ENCODE peak calls at places on chromosomes 2 and 18, in nine cellular contexts. One of them, this sample, is unnamed.

GRCh38 chr2:128591841-128592822 is 273.5 kb upstream of the HS6ST1 start:
- DNase-seq in left ventricle myocardium inferior: no peak
- DNase-seq in AG09309: no peak
- DNase-seq in left lung: no peak
- DNase-seq in AG09319: no peak
- DNase-seq in uterus: no peak
- DNase-seq in CD4-positive, alpha-beta T cell: no peak
- DNase-seq in IMR-90: no peak
- DNase-seq in omental fat pad: no peak
- DNase-seq in this sample: no peak

GRCh38 chr18:59612461-59612860 is 84.8 kb downstream of the CCBE1 start:
- DNase-seq in uterus: peak
- DNase-seq in left lung: no peak
- DNase-seq in AG09309: peak
- DNase-seq in AG09319: peak
- DNase-seq in omental fat pad: no peak
- DNase-seq in CD4-positive, alpha-beta T cell: no peak
- DNase-seq in left ventricle myocardium inferior: no peak
- DNase-seq in IMR-90: peak
- DNase-seq in this sample: no peak

GRCh38 chr2:127052771-127053691 is 53.9 kb downstream of the BIN1 start:
- DNase-seq in left ventricle myocardium inferior: peak
- DNase-seq in CD4-positive, alpha-beta T cell: no peak
- DNase-seq in omental fat pad: no peak
- DNase-seq in AG09319: no peak
- DNase-seq in IMR-90: no peak
- DNase-seq in left lung: peak
- DNase-seq in uterus: peak
- DNase-seq in AG09309: no peak
- DNase-seq in this sample: peak

GRCh38 chr2:231161252-231162035 is 36.6 kb upstream of the HTR2B start:
- DNase-seq in left ventricle myocardium inferior: no peak
- DNase-seq in AG09319: no peak
- DNase-seq in AG09309: no peak
- DNase-seq in left lung: no peak
- DNase-seq in omental fat pad: no peak
- DNase-seq in uterus: no peak
- DNase-seq in CD4-positive, alpha-beta T cell: no peak
- DNase-seq in IMR-90: no peak
- DNase-seq in this sample: no peak

GRCh38 chr2:11639503-11639902 is 30.5 kb downstream of the NTSR2 start:
- DNase-seq in left ventricle myocardium inferior: no peak
- DNase-seq in AG09309: no peak
- DNase-seq in uterus: no peak
- DNase-seq in omental fat pad: no peak
- DNase-seq in left lung: no peak
- DNase-seq in CD4-positive, alpha-beta T cell: no peak
- DNase-seq in AG09319: no peak
- DNase-seq in IMR-90: no peak
- DNase-seq in this sample: no peak

GRCh38 chr18:55241016-55241415 is 281.8 kb upstream of the CCDC68 start:
- DNase-seq in uterus: no peak
- DNase-seq in AG09319: no peak
- DNase-seq in left lung: no peak
- DNase-seq in left ventricle myocardium inferior: no peak
- DNase-seq in IMR-90: no peak
- DNase-seq in AG09309: no peak
- DNase-seq in CD4-positive, alpha-beta T cell: no peak
- DNase-seq in omental fat pad: no peak
- DNase-seq in this sample: no peak

GRCh38 chr2:86238354-86238753 is 39.1 kb downstream of the MRPL35 start:
- DNase-seq in left ventricle myocardium inferior: no peak
- DNase-seq in AG09309: no peak
- DNase-seq in AG09319: no peak
- DNase-seq in IMR-90: no peak
- DNase-seq in uterus: no peak
- DNase-seq in omental fat pad: no peak
- DNase-seq in CD4-positive, alpha-beta T cell: no peak
- DNase-seq in left lung: no peak
- DNase-seq in this sample: no peak

GRCh38 chr2:105977807-105978206 is 216.3 kb downstream of the UXS1 start:
- DNase-seq in omental fat pad: no peak
- DNase-seq in AG09309: no peak
- DNase-seq in CD4-positive, alpha-beta T cell: no peak
- DNase-seq in uterus: no peak
- DNase-seq in IMR-90: no peak
- DNase-seq in left lung: no peak
- DNase-seq in AG09319: no peak
- DNase-seq in left ventricle myocardium inferior: no peak
- DNase-seq in this sample: no peak

GRCh38 chr2:42513252-42513918 is 19.6 kb upstream of the KCNG3 start:
- DNase-seq in left lung: no peak
- DNase-seq in omental fat pad: no peak
- DNase-seq in AG09319: peak
- DNase-seq in left ventricle myocardium inferior: no peak
- DNase-seq in uterus: peak
- DNase-seq in IMR-90: peak
- DNase-seq in AG09309: peak
- DNase-seq in CD4-positive, alpha-beta T cell: no peak
- DNase-seq in this sample: no peak

DNA sequence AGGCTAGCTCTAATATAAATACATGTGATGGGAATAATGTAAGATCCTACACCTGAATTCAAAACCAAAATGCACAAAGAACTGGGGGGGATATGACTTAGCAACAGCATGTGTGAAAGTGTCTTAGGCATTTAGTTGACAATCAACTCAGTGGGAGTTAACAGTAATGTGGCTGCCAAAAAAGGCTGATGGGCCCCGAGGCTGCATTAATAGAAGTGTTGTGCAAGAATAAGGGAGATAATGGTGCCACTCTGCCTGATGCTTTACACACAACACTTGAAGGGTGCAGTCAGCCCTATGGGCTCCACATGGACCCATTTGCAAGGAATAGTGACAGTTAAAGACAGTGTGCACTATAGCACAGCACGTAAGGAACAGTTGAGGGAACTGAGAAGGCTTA is 649.4 kb upstream of the ZEB2 start:
- DNase-seq in AG09319: no peak
- DNase-seq in CD4-positive, alpha-beta T cell: no peak
- DNase-seq in IMR-90: no peak
- DNase-seq in uterus: no peak
- DNase-seq in left ventricle myocardium inferior: no peak
- DNase-seq in left lung: no peak
- DNase-seq in omental fat pad: no peak
- DNase-seq in AG09309: no peak
- DNase-seq in this sample: no peak
- TF ChIP-seq CTCF in AG09319: no peak
- TF ChIP-seq CTCF in CD4-positive, alpha-beta T cell: no peak
- TF ChIP-seq CTCF in IMR-90: no peak
- TF ChIP-seq CTCF in uterus: no peak
- TF ChIP-seq CTCF in left ventricle myocardium inferior: no peak
- TF ChIP-seq CTCF in left lung: no peak
- TF ChIP-seq CTCF in omental fat pad: no peak
- TF ChIP-seq CTCF in AG09309: no peak
- TF ChIP-seq CTCF in this sample: no peak

GRCh38 chr2:25567406-25567805 is 106.0 kb downstream of the DTNB start:
- DNase-seq in IMR-90: peak
- DNase-seq in AG09309: peak
- DNase-seq in CD4-positive, alpha-beta T cell: no peak
- DNase-seq in uterus: no peak
- DNase-seq in left lung: no peak
- DNase-seq in omental fat pad: no peak
- DNase-seq in left ventricle myocardium inferior: no peak
- DNase-seq in AG09319: no peak
- DNase-seq in this sample: no peak

GRCh38 chr2:25570161-25570840 is 103.1 kb downstream of the DTNB start:
- DNase-seq in uterus: no peak
- DNase-seq in omental fat pad: no peak
- DNase-seq in left ventricle myocardium inferior: no peak
- DNase-seq in CD4-positive, alpha-beta T cell: no peak
- DNase-seq in AG09309: no peak
- DNase-seq in AG09319: no peak
- DNase-seq in IMR-90: peak
- DNase-seq in left lung: no peak
- DNase-seq in this sample: no peak

GRCh38 chr2:25566694-25567093 is 106.7 kb downstream of the DTNB start:
- DNase-seq in omental fat pad: no peak
- DNase-seq in left ventricle myocardium inferior: no peak
- DNase-seq in IMR-90: peak
- DNase-seq in uterus: no peak
- DNase-seq in left lung: no peak
- DNase-seq in AG09319: no peak
- DNase-seq in AG09309: no peak
- DNase-seq in CD4-positive, alpha-beta T cell: no peak
- DNase-seq in this sample: peak

GRCh38 chr2:25561136-25561850 is 112.1 kb downstream of the DTNB start:
- DNase-seq in left ventricle myocardium inferior: no peak
- DNase-seq in omental fat pad: no peak
- DNase-seq in left lung: no peak
- DNase-seq in AG09319: no peak
- DNase-seq in IMR-90: no peak
- DNase-seq in AG09309: no peak
- DNase-seq in uterus: no peak
- DNase-seq in CD4-positive, alpha-beta T cell: no peak
- DNase-seq in this sample: no peak

DNA sequence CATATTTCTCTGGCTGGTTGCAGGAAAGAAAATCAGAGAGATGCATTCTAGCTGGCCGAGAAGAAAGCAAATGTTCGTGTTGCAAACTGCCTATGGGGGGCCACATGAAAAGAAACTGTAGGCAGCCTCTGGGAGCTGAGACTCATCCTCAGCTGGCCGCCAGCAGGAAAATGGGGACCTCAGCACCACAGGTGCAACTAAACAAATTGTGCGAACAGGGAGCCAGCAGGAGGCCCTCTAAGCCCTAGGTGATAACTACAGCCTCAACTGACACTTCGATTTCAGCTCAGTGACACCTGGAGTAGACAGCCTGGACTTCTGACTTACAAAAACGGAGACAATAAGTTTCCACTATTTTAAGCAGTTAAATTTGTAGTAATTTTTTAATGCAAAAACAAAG is 107.3 kb downstream of the DTNB start:
- DNase-seq in left lung: no peak
- DNase-seq in AG09319: no peak
- DNase-seq in CD4-positive, alpha-beta T cell: no peak
- DNase-seq in AG09309: no peak
- DNase-seq in left ventricle myocardium inferior: no peak
- DNase-seq in uterus: no peak
- DNase-seq in omental fat pad: no peak
- DNase-seq in IMR-90: no peak
- DNase-seq in this sample: no peak
- TF ChIP-seq CTCF in left lung: no peak
- TF ChIP-seq CTCF in AG09319: no peak
- TF ChIP-seq CTCF in CD4-positive, alpha-beta T cell: no peak
- TF ChIP-seq CTCF in AG09309: no peak
- TF ChIP-seq CTCF in left ventricle myocardium inferior: no peak
- TF ChIP-seq CTCF in uterus: no peak
- TF ChIP-seq CTCF in omental fat pad: no peak
- TF ChIP-seq CTCF in IMR-90: no peak
- TF ChIP-seq CTCF in this sample: no peak

DNA sequence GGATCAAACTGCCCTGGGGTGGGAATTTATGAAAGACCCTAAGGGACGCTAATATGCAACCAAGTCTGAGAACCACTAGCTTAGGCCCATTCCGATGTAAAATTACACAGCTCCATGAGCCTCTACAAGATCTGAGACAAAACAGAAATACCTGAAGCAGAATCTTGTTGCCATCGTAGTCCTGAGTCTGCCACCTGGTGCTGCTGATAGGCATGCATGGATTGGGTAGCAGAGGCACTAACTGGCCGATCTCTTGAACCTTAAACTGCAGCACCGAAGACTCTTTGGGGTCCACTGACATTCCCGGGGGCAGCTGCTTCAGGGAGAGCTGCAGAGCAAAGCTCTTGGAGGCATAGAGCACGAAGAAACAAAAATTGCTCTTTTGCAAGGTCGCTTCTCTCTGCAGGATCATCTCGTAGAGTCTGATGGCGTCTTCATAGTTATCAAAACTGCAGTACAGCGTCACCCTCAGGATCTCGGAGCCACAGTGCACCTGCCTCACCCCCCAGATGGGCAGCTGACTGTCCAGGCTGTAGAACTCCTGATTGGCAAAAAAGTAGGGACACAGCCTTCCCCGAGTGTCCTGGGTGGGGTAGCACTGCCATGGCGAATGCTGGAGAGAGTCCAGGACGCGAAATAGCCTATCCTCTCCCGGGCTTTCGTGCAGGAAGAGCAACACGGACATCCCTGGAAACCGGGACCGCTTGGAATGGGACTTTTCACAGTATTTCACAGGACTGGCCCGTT is 848 bp downstream of the FAM124B start:
- DNase-seq in AG09319: no peak
- DNase-seq in AG09309: no peak
- DNase-seq in uterus: no peak
- DNase-seq in omental fat pad: no peak
- DNase-seq in left lung: no peak
- DNase-seq in IMR-90: no peak
- DNase-seq in CD4-positive, alpha-beta T cell: no peak
- DNase-seq in left ventricle myocardium inferior: no peak
- DNase-seq in this sample: no peak
- TF ChIP-seq CTCF in AG09319: no peak
- TF ChIP-seq CTCF in AG09309: no peak
- TF ChIP-seq CTCF in uterus: no peak
- TF ChIP-seq CTCF in omental fat pad: no peak
- TF ChIP-seq CTCF in left lung: no peak
- TF ChIP-seq CTCF in IMR-90: no peak
- TF ChIP-seq CTCF in CD4-positive, alpha-beta T cell: no peak
- TF ChIP-seq CTCF in left ventricle myocardium inferior: peak
- TF ChIP-seq CTCF in this sample: peak

GRCh38 chr2:143081616-143082015 is 47.6 kb upstream of the ARHGAP15 start:
- DNase-seq in omental fat pad: no peak
- DNase-seq in uterus: no peak
- DNase-seq in AG09309: no peak
- DNase-seq in left ventricle myocardium inferior: no peak
- DNase-seq in CD4-positive, alpha-beta T cell: no peak
- DNase-seq in IMR-90: no peak
- DNase-seq in AG09319: no peak
- DNase-seq in left lung: no peak
- DNase-seq in this sample: no peak

GRCh38 chr2:143078106-143078505 is 51.1 kb upstream of the ARHGAP15 start:
- DNase-seq in left ventricle myocardium inferior: no peak
- DNase-seq in CD4-positive, alpha-beta T cell: no peak
- DNase-seq in AG09309: no peak
- DNase-seq in omental fat pad: no peak
- DNase-seq in uterus: no peak
- DNase-seq in IMR-90: no peak
- DNase-seq in left lung: no peak
- DNase-seq in AG09319: no peak
- DNase-seq in this sample: no peak

GRCh38 chr2:143087033-143087432 is 42.2 kb upstream of the ARHGAP15 start:
- DNase-seq in CD4-positive, alpha-beta T cell: no peak
- DNase-seq in omental fat pad: no peak
- DNase-seq in left lung: no peak
- DNase-seq in IMR-90: peak
- DNase-seq in AG09319: no peak
- DNase-seq in AG09309: no peak
- DNase-seq in left ventricle myocardium inferior: no peak
- DNase-seq in uterus: no peak
- DNase-seq in this sample: no peak

GRCh38 chr2:143085125-143085784 is 44.0 kb upstream of the ARHGAP15 start:
- DNase-seq in left lung: no peak
- DNase-seq in omental fat pad: no peak
- DNase-seq in left ventricle myocardium inferior: no peak
- DNase-seq in uterus: no peak
- DNase-seq in CD4-positive, alpha-beta T cell: no peak
- DNase-seq in IMR-90: no peak
- DNase-seq in AG09319: no peak
- DNase-seq in AG09309: no peak
- DNase-seq in this sample: no peak

GRCh38 chr2:143083636-143084035 is 45.6 kb upstream of the ARHGAP15 start:
- DNase-seq in omental fat pad: no peak
- DNase-seq in AG09309: peak
- DNase-seq in uterus: no peak
- DNase-seq in CD4-positive, alpha-beta T cell: no peak
- DNase-seq in left ventricle myocardium inferior: no peak
- DNase-seq in IMR-90: peak
- DNase-seq in AG09319: peak
- DNase-seq in left lung: no peak
- DNase-seq in this sample: peak
- TF ChIP-seq CTCF in omental fat pad: no peak
- TF ChIP-seq CTCF in AG09309: no peak
- TF ChIP-seq CTCF in uterus: no peak
- TF ChIP-seq CTCF in CD4-positive, alpha-beta T cell: no peak
- TF ChIP-seq CTCF in left ventricle myocardium inferior: no peak
- TF ChIP-seq CTCF in IMR-90: no peak
- TF ChIP-seq CTCF in AG09319: no peak
- TF ChIP-seq CTCF in left lung: no peak
- TF ChIP-seq CTCF in this sample: no peak